ENCODE peak calls at places on chromosomes 1 and 21, in six cellular contexts. E, V, S, Y, Z and K are unnamed samples.
A peak's percentile ranks its signal among the peaks of the same experiment; 100 is the strongest.

GRCh38 chr1:59375321-59376220 is 78.7 kb downstream of the FGGY start:
- DNase-seq in Z (peak; percentile 98), E (peak; percentile 87), V (no peak), Y (peak; percentile 33), S (no peak), K (peak; percentile 65)

GRCh38 chr1:214505134-214505533 is 46.3 kb downstream of the PTPN14 start:
- DNase-seq in E (no peak), Y (no peak), S (no peak), V (no peak), Z (no peak), K (no peak)

GRCh38 chr1:11158720-11159321 is 30.3 kb upstream of the ANGPTL7 start:
- DNase-seq in Z (peak; percentile 89), S (no peak), V (no peak), E (peak; percentile 96), Y (peak; percentile 38), K (no peak)

GRCh38 chr1:99685516-99686180 is 39.7 kb downstream of the PALMD start:
- DNase-seq in S (no peak), V (no peak), Z (peak; percentile 73), E (peak; percentile 84), Y (peak; percentile 80), K (peak; percentile 63)

GRCh38 chr21:45460611-45461368 is 55.8 kb downstream of the COL18A1 start:
- DNase-seq in Y (no peak), S (no peak), Z (peak; percentile 31), E (no peak), V (no peak), K (no peak)

GRCh38 chr1:2210084-2210653 is 15.6 kb upstream of the FAAP20 start:
- DNase-seq in V (no peak), E (no peak), Z (peak; percentile 50), Y (no peak), S (no peak), K (no peak)

GRCh38 chr1:119079881-119080280 is 60.6 kb downstream of the WARS2 start:
- DNase-seq in E (no peak), Z (no peak), Y (no peak), V (no peak), S (no peak), K (no peak)

GRCh38 chr1:87981810-87982209 is 653.1 kb downstream of the LMO4 start:
- DNase-seq in V (no peak), Z (no peak), E (no peak), S (no peak), Y (no peak), K (no peak)

GRCh38 chr1:205915354-205915990 is 27.8 kb downstream of the SLC26A9 start:
- DNase-seq in Z (no peak), V (no peak), Y (no peak), E (no peak), S (no peak), K (no peak)

GRCh38 chr1:100502052-100502792 is 35.7 kb upstream of the GPR88 start:
- DNase-seq in V (no peak), S (no peak), E (no peak), Y (no peak), Z (peak; percentile 36), K (peak; percentile 85)

GRCh38 chr1:234970731-234971476 is 157.7 kb downstream of the TOMM20 start:
- DNase-seq in Z (peak; percentile 80), S (no peak), V (no peak), Y (peak; percentile 68), E (peak; percentile 93), K (peak; percentile 80)

GRCh38 chr21:31545036-31545435 is 114.5 kb upstream of the SOD1 start:
- DNase-seq in Z (no peak), V (no peak), Y (no peak), E (no peak), S (no peak), K (peak; percentile 97)

GRCh38 chr1:44377925-44378784 is 23.1 kb upstream of the ERI3 start:
- DNase-seq in S (peak; percentile 4), E (peak; percentile 24), Y (peak; percentile 35), Z (peak; percentile 15), V (no peak), K (peak; percentile 79)

GRCh38 chr1:196115641-196116040 is 492.6 kb downstream of the KCNT2 start:
- DNase-seq in V (no peak), Z (peak; percentile 19), E (peak; percentile 20), S (no peak), Y (no peak), K (peak; percentile 28)

GRCh38 chr1:7574121-7575040 is 196.7 kb upstream of the VAMP3 start:
- DNase-seq in E (no peak), Y (no peak), Z (no peak), S (no peak), V (no peak), K (no peak)

GRCh38 chr1:150979007-150979722 is 2.9 kb upstream of the ANXA9 start:
- DNase-seq in Z (peak; percentile 73), S (peak; percentile 85), E (peak; percentile 73), V (peak; percentile 68), Y (peak; percentile 80), K (peak; percentile 94)

GRCh38 chr1:226734611-226735153 is 4.4 kb downstream of the ITPKB start:
- DNase-seq in S (no peak), Y (no peak), Z (no peak), V (no peak), E (no peak), K (no peak)

GRCh38 chr21:41478319-41479177 is 29.4 kb downstream of the TMPRSS2 start:
- DNase-seq in Z (peak; percentile 48), V (no peak), E (no peak), Y (peak; percentile 58), S (no peak), K (peak; percentile 97)

GRCh38 chr21:46374761-46375389 is 50.9 kb downstream of the PCNT start:
- DNase-seq in Z (no peak), S (no peak), E (no peak), V (no peak), Y (no peak), K (no peak)

GRCh38 chr1:45348966-45349677 is 8.9 kb upstream of the MUTYH start:
- DNase-seq in Z (peak; percentile 20), S (no peak), V (no peak), E (no peak), Y (no peak), K (peak; percentile 42)

GRCh38 chr1:89104147-89104546 is 21.8 kb downstream of the GBP2 start:
- DNase-seq in S (no peak), Y (no peak), E (no peak), Z (peak; percentile 14), V (no peak), K (peak; percentile 26)

GRCh38 chr1:8661185-8662110 is 156.0 kb downstream of the RERE start:
- DNase-seq in Y (no peak), E (peak; percentile 30), Z (peak; percentile 87), V (no peak), S (no peak), K (no peak)